ENCODE peak calls at places on chromosomes 2 and 18, in ten cellular contexts. One of them, this sample, is unnamed. For H3K36me3, the result is how much of the 10 kb centered on the place peaks cover.

GRCh38 chr2:204008352-204008751 is 71.8 kb downstream of the ICOS start:
- DNase-seq in tibial artery: no peak
- DNase-seq in esophagus squamous epithelium: no peak
- DNase-seq in transverse colon: no peak
- DNase-seq in upper lobe of left lung: no peak
- DNase-seq in heart left ventricle: no peak
- DNase-seq in psoas muscle: no peak
- DNase-seq in uterus: no peak
- DNase-seq in Peyer's patch: no peak
- DNase-seq in IMR-90: no peak
- DNase-seq in this sample: no peak

GRCh38 chr2:3464401-3465005 is 54.8 kb downstream of the ADI1 start:
- DNase-seq in tibial artery: no peak
- DNase-seq in esophagus squamous epithelium: no peak
- DNase-seq in transverse colon: no peak
- DNase-seq in upper lobe of left lung: no peak
- DNase-seq in heart left ventricle: peak
- DNase-seq in psoas muscle: no peak
- DNase-seq in uterus: peak
- DNase-seq in Peyer's patch: no peak
- DNase-seq in IMR-90: no peak
- DNase-seq in this sample: no peak

GRCh38 chr18:57353137-57353939 is 981 bp downstream of the ST8SIA3 start:
- DNase-seq in tibial artery: no peak
- DNase-seq in esophagus squamous epithelium: no peak
- DNase-seq in transverse colon: no peak
- DNase-seq in upper lobe of left lung: peak
- DNase-seq in heart left ventricle: no peak
- DNase-seq in psoas muscle: no peak
- DNase-seq in uterus: no peak
- DNase-seq in Peyer's patch: no peak
- DNase-seq in IMR-90: no peak
- DNase-seq in this sample: no peak

GRCh38 chr18:13267517-13267916 is 49.0 kb downstream of the LDLRAD4 start:
- DNase-seq in tibial artery: no peak
- DNase-seq in esophagus squamous epithelium: no peak
- DNase-seq in transverse colon: no peak
- DNase-seq in upper lobe of left lung: no peak
- DNase-seq in heart left ventricle: no peak
- DNase-seq in psoas muscle: no peak
- DNase-seq in uterus: no peak
- DNase-seq in Peyer's patch: no peak
- DNase-seq in IMR-90: no peak
- DNase-seq in this sample: no peak

GRCh38 chr2:197037863-197038398 is 111.4 kb upstream of the PGAP1 start:
- DNase-seq in tibial artery: no peak
- DNase-seq in esophagus squamous epithelium: no peak
- DNase-seq in transverse colon: no peak
- DNase-seq in upper lobe of left lung: no peak
- DNase-seq in heart left ventricle: no peak
- DNase-seq in psoas muscle: no peak
- DNase-seq in uterus: no peak
- DNase-seq in Peyer's patch: no peak
- DNase-seq in IMR-90: no peak
- DNase-seq in this sample: no peak

GRCh38 chr18:45059695-45060094 is 379.0 kb downstream of the SETBP1 start:
- DNase-seq in tibial artery: no peak
- DNase-seq in esophagus squamous epithelium: no peak
- DNase-seq in transverse colon: no peak
- DNase-seq in upper lobe of left lung: no peak
- DNase-seq in heart left ventricle: no peak
- DNase-seq in psoas muscle: no peak
- DNase-seq in uterus: no peak
- DNase-seq in Peyer's patch: no peak
- DNase-seq in IMR-90: peak
- DNase-seq in this sample: no peak

GRCh38 chr2:174667461-174667860 is 69.9 kb upstream of the WIPF1 start:
- DNase-seq in tibial artery: no peak
- DNase-seq in esophagus squamous epithelium: no peak
- DNase-seq in transverse colon: no peak
- DNase-seq in upper lobe of left lung: no peak
- DNase-seq in heart left ventricle: peak
- DNase-seq in psoas muscle: no peak
- DNase-seq in uterus: no peak
- DNase-seq in Peyer's patch: no peak
- DNase-seq in IMR-90: no peak
- DNase-seq in this sample: no peak

GRCh38 chr2:3102915-3103569 is 274.6 kb downstream of the EIPR1 start:
- DNase-seq in tibial artery: no peak
- DNase-seq in esophagus squamous epithelium: no peak
- DNase-seq in transverse colon: no peak
- DNase-seq in upper lobe of left lung: no peak
- DNase-seq in heart left ventricle: no peak
- DNase-seq in psoas muscle: no peak
- DNase-seq in uterus: no peak
- DNase-seq in Peyer's patch: peak
- DNase-seq in IMR-90: no peak
- DNase-seq in this sample: no peak

GRCh38 chr2:129502781-129503180 is 476.7 kb upstream of the RAB6C start:
- DNase-seq in tibial artery: no peak
- DNase-seq in esophagus squamous epithelium: no peak
- DNase-seq in transverse colon: no peak
- DNase-seq in upper lobe of left lung: no peak
- DNase-seq in heart left ventricle: no peak
- DNase-seq in psoas muscle: no peak
- DNase-seq in uterus: no peak
- DNase-seq in Peyer's patch: no peak
- DNase-seq in IMR-90: no peak
- DNase-seq in this sample: no peak

GRCh38 chr18:31490387-31490786 is 7.6 kb upstream of the DSG2 start:
- DNase-seq in tibial artery: no peak
- DNase-seq in esophagus squamous epithelium: no peak
- DNase-seq in transverse colon: no peak
- DNase-seq in upper lobe of left lung: no peak
- DNase-seq in heart left ventricle: no peak
- DNase-seq in psoas muscle: no peak
- DNase-seq in uterus: no peak
- DNase-seq in Peyer's patch: no peak
- DNase-seq in IMR-90: no peak
- DNase-seq in this sample: no peak

GRCh38 chr2:24957221-24957620 is 14.5 kb downstream of the DNAJC27 start:
- DNase-seq in tibial artery: no peak
- DNase-seq in esophagus squamous epithelium: no peak
- DNase-seq in transverse colon: no peak
- DNase-seq in upper lobe of left lung: no peak
- DNase-seq in heart left ventricle: no peak
- DNase-seq in psoas muscle: no peak
- DNase-seq in uterus: no peak
- DNase-seq in Peyer's patch: no peak
- DNase-seq in IMR-90: no peak
- DNase-seq in this sample: no peak

GRCh38 chr2:144671695-144672094 is 151.8 kb upstream of the ZEB2 start:
- DNase-seq in tibial artery: no peak
- DNase-seq in esophagus squamous epithelium: no peak
- DNase-seq in transverse colon: no peak
- DNase-seq in upper lobe of left lung: no peak
- DNase-seq in heart left ventricle: no peak
- DNase-seq in psoas muscle: no peak
- DNase-seq in uterus: no peak
- DNase-seq in Peyer's patch: no peak
- DNase-seq in IMR-90: peak
- DNase-seq in this sample: no peak

DNA sequence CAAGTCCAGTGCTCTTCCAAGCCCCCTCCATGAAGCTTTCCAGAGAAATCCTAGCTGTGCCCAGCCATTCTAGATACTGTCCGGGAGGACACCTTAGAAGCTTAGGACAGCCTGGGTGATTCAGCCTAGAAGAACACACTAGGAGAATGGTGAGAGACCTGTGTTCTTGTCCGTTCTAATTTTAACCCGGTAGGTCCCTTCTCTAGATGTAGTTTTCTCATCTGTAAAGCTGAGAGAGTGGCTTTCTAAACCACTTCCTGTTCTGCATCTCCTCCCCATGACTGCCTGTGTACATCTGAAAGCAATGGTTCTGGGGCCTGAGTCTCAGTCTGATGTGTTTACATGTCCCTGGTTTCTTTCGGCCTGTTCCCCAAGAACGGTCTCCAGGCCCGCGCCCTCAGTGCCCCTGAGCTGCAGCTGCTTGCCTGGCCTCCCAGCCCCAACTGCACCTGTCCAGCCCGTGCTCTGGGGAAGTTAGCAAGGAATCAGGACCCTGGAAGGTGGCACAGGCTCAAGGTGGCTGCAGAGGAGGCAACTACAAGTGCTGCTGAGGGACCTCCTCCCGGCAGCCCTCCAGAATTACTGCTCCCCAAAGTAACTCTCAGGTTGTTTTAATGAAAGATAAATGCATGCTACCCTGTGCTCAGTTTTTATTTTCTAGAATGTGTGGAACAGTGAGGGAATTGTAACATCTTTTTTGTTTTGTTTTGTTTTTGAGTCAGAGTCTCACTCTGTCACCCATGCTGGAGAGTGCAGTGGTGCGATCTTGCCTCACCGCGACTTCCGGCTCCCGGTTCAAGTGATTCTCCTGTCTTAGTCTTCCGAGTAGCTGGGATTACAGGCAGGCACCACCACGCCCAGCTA is 105.9 kb downstream of the LBH start:
- DNase-seq in tibial artery: no peak
- DNase-seq in esophagus squamous epithelium: no peak
- DNase-seq in transverse colon: peak
- DNase-seq in upper lobe of left lung: peak
- DNase-seq in heart left ventricle: no peak
- DNase-seq in psoas muscle: no peak
- DNase-seq in uterus: no peak
- DNase-seq in Peyer's patch: no peak
- DNase-seq in IMR-90: peak
- DNase-seq in this sample: peak
- H3K4me3 ChIP-seq in tibial artery: no peak
- H3K4me3 ChIP-seq in esophagus squamous epithelium: no peak
- H3K4me3 ChIP-seq in transverse colon: no peak
- H3K4me3 ChIP-seq in upper lobe of left lung: no peak
- H3K4me3 ChIP-seq in heart left ventricle: no peak
- H3K4me3 ChIP-seq in psoas muscle: no peak
- H3K4me3 ChIP-seq in uterus: no peak
- H3K4me3 ChIP-seq in Peyer's patch: peak
- H3K4me3 ChIP-seq in IMR-90: no peak
- H3K4me3 ChIP-seq in this sample: no peak

DNA sequence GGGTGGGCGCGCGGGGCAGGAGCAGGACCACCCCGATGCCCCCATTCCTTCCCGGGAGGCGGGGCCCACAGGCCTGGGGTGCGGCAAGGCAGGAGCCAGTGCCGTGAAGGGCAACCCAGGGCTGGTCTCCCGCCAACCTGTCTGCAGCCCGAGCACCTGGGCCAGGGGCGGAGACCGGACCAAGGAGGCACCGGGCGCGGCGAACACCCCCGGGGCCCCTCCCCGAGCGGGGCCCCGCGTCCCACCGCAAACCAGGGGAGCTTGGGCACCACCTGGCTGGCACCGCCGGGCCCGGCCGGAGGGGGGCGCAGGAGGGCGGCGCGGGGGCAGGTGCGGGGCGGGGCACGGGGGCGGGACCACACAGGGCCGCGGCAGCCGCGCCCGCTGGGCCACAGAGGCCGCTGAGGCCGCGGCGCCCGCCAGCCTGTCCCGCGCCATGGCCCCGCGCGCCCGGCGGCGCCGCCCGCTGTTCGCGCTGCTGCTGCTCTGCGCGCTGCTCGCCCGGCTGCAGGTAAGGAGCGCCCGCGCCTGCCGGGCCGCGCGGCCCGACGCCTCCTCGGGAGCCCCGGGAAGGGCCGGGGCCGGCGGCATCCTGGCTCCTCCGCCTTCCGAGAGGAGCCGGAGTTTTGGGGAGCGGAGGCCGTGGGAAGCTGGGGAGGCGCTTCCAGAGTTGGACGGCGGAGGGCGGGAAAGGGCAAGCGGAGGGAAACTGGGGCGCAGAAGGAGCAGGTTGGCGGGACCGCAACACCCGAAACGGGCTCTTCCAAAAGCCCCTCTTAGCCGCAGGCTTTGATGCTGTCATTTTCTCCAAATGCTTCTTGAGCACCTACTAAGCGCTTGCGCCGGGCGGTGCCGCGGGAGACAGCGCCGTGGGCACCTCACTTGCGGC is at the start of gene TNFRSF11A:
- DNase-seq in tibial artery: no peak
- DNase-seq in esophagus squamous epithelium: no peak
- DNase-seq in transverse colon: peak
- DNase-seq in upper lobe of left lung: peak
- DNase-seq in heart left ventricle: no peak
- DNase-seq in psoas muscle: peak
- DNase-seq in uterus: no peak
- DNase-seq in Peyer's patch: peak
- DNase-seq in IMR-90: no peak
- DNase-seq in this sample: peak
- TF ChIP-seq CTCF in tibial artery: peak
- TF ChIP-seq CTCF in esophagus squamous epithelium: peak
- TF ChIP-seq CTCF in transverse colon: no peak
- TF ChIP-seq CTCF in upper lobe of left lung: peak
- TF ChIP-seq CTCF in heart left ventricle: peak
- TF ChIP-seq CTCF in psoas muscle: peak
- TF ChIP-seq CTCF in uterus: no peak
- TF ChIP-seq CTCF in Peyer's patch: peak
- TF ChIP-seq CTCF in IMR-90: no peak
- TF ChIP-seq CTCF in this sample: peak

DNA sequence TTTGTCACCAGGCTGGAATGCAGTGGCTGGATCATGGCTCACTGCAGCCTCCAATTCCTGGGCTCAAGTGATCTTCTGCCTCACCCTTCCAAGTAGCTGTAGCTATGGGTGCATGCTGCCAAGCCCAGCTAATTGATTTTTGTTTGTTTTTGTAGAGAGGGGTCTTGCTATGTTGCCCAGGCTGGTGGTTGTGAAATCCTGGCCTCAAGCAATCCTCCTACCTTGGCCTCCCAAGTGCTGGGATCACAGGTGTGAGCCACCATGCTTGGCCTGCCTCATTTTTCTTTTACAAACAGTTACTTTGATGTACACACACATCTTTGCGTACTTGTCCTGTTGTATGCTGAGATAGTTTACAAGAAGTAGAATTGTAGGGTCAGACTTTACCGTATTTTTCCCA is 13.1 kb upstream of the ANKRD12 start:
- DNase-seq in tibial artery: no peak
- DNase-seq in esophagus squamous epithelium: no peak
- DNase-seq in transverse colon: no peak
- DNase-seq in upper lobe of left lung: no peak
- DNase-seq in heart left ventricle: no peak
- DNase-seq in psoas muscle: no peak
- DNase-seq in uterus: no peak
- DNase-seq in Peyer's patch: no peak
- DNase-seq in IMR-90: no peak
- DNase-seq in this sample: no peak
- H3K36me3 ChIP-seq in tibial artery: under half
- H3K36me3 ChIP-seq in esophagus squamous epithelium: under half
- H3K36me3 ChIP-seq in transverse colon: half or more
- H3K36me3 ChIP-seq in upper lobe of left lung: under half
- H3K36me3 ChIP-seq in heart left ventricle: half or more
- H3K36me3 ChIP-seq in psoas muscle: under half
- H3K36me3 ChIP-seq in uterus: under half
- H3K36me3 ChIP-seq in Peyer's patch: half or more
- H3K36me3 ChIP-seq in IMR-90: under half
- H3K36me3 ChIP-seq in this sample: under half

GRCh38 chr2:189407944-189408209 is 33.4 kb upstream of the WDR75 start:
- DNase-seq in tibial artery: no peak
- DNase-seq in esophagus squamous epithelium: no peak
- DNase-seq in transverse colon: no peak
- DNase-seq in upper lobe of left lung: no peak
- DNase-seq in heart left ventricle: no peak
- DNase-seq in psoas muscle: no peak
- DNase-seq in uterus: no peak
- DNase-seq in Peyer's patch: no peak
- DNase-seq in IMR-90: no peak
- DNase-seq in this sample: no peak
- H3K4me3 ChIP-seq in tibial artery: no peak
- H3K4me3 ChIP-seq in esophagus squamous epithelium: no peak
- H3K4me3 ChIP-seq in transverse colon: no peak
- H3K4me3 ChIP-seq in upper lobe of left lung: no peak
- H3K4me3 ChIP-seq in heart left ventricle: no peak
- H3K4me3 ChIP-seq in psoas muscle: no peak
- H3K4me3 ChIP-seq in uterus: peak
- H3K4me3 ChIP-seq in Peyer's patch: no peak
- H3K4me3 ChIP-seq in IMR-90: peak
- H3K4me3 ChIP-seq in this sample: no peak

This sample was measured in mucosa of descending colon.